ENCODE peak calls at places on chromosomes 16 and 17, in ten cellular contexts. J, R, U, A, M, L, Q, D, X and Y are unnamed samples. For H3K4me1, the result is how much of the 10 kb centered on the place peaks cover.

GRCh38 chr17:81383504-81384421 is 11.5 kb upstream of the BAHCC1 start:
- DNase-seq in J (no peak), R (no peak), U (no peak), A (no peak), M (no peak), L (no peak), Q (no peak), D (no peak), X (no peak), Y (no peak)

GRCh38 chr16:66977341-66978113 is 10.9 kb upstream of the CES4A start:
- DNase-seq in J (peak), R (peak), U (peak), A (peak), M (peak), L (peak), Q (peak), D (peak), X (peak), Y (peak)

GRCh38 chr17:14197582-14197981 is 39.1 kb downstream of the CDRT15 start:
- DNase-seq in J (no peak), R (no peak), U (no peak), A (no peak), M (peak), L (no peak), Q (no peak), D (no peak), X (peak), Y (no peak)

GRCh38 chr16:785563-786535 is 2.3 kb downstream of the RPUSD1 start:
- DNase-seq in J (peak), R (peak), U (peak), A (peak), M (peak), L (peak), Q (peak), D (peak), X (peak), Y (peak)

GRCh38 chr17:77948690-77949114 is 9.8 kb upstream of the TNRC6C start:
- DNase-seq in J (peak), R (peak), U (peak), A (peak), M (no peak), L (peak), Q (no peak), D (peak), X (no peak), Y (peak)

GRCh38 chr16:4580245-4580644 is 24.1 kb downstream of the C16orf96 start:
- DNase-seq in J (no peak), R (no peak), U (peak), A (peak), M (no peak), L (no peak), Q (no peak), D (no peak), X (no peak), Y (no peak)

GRCh38 chr16:51638338-51639135 is 487.5 kb upstream of the SALL1 start:
- DNase-seq in J (no peak), R (no peak), U (peak), A (no peak), M (no peak), L (no peak), Q (no peak), D (peak), X (no peak), Y (no peak)

GRCh38 chr17:12548558-12548957 is 117.1 kb upstream of the MYOCD start:
- DNase-seq in J (no peak), R (no peak), U (no peak), A (no peak), M (no peak), L (no peak), Q (no peak), D (no peak), X (no peak), Y (no peak)

GRCh38 chr16:21599994-21600773 is 807 bp downstream of the METTL9 start:
- DNase-seq in J (no peak), R (peak), U (peak), A (peak), M (no peak), L (no peak), Q (no peak), D (peak), X (no peak), Y (no peak)

GRCh38 chr17:36008998-36009665 is 7.8 kb upstream of the CCL15 start:
- DNase-seq in J (peak), R (peak), U (peak), A (peak), M (no peak), L (no peak), Q (no peak), D (peak), X (no peak), Y (peak)

GRCh38 chr17:5381542-5381941 is 37.9 kb downstream of the NUP88 start:
- DNase-seq in J (no peak), R (no peak), U (peak), A (peak), M (no peak), L (no peak), Q (no peak), D (no peak), X (no peak), Y (no peak)

DNA sequence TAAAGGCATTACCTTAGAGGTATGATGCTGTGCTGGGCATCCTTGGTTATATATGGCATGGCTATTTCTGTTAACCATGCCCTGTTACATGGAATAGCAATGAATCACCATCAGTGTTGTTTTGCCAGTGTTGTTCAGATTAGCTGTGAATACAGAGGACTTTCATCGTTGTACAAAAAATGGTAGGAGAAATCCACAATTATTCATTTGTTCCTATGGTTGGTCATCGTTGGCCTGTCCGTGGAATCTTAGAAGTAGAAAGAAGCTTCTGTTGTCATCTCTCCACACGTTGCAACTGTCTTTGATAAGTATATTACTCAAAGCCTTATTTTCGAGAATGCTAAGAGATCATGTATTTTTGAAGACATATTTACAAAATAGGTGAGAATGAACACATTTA is 114.3 kb upstream of the CACNG5 start:
- DNase-seq in J (no peak), R (no peak), U (no peak), A (no peak), M (no peak), L (no peak), Q (no peak), D (no peak), X (no peak), Y (no peak)
- H3K4me1 ChIP-seq in J (under half), R (under half), U (under half), A (under half), M (under half), L (under half), Q (under half), D (under half), X (under half), Y (under half)

GRCh38 chr17:29613371-29613837 is 9.3 kb downstream of the CORO6 start:
- DNase-seq in J (no peak), R (peak), U (peak), A (peak), M (peak), L (peak), Q (peak), D (peak), X (peak), Y (no peak)
- H3K4me1 ChIP-seq in J (under half), R (under half), U (under half), A (under half), M (half or more), L (under half), Q (under half), D (under half), X (under half), Y (under half)

GRCh38 chr16:3480901-3481695 is 14.2 kb downstream of the C16orf90 start:
- DNase-seq in J (no peak), R (peak), U (peak), A (no peak), M (no peak), L (peak), Q (no peak), D (no peak), X (peak), Y (no peak)

GRCh38 chr16:3484328-3485096 is 10.8 kb downstream of the C16orf90 start:
- DNase-seq in J (no peak), R (no peak), U (no peak), A (no peak), M (no peak), L (no peak), Q (no peak), D (no peak), X (peak), Y (no peak)

GRCh38 chr16:3481696-3482658 is 13.3 kb downstream of the C16orf90 start:
- DNase-seq in J (no peak), R (no peak), U (no peak), A (no peak), M (no peak), L (no peak), Q (no peak), D (no peak), X (peak), Y (no peak)

GRCh38 chr16:3485097-3485470 is 10.2 kb downstream of the C16orf90 start:
- DNase-seq in J (no peak), R (no peak), U (no peak), A (no peak), M (no peak), L (no peak), Q (no peak), D (no peak), X (peak), Y (no peak)

GRCh38 chr16:3482659-3483241 is 12.5 kb downstream of the C16orf90 start:
- DNase-seq in J (no peak), R (no peak), U (no peak), A (no peak), M (no peak), L (no peak), Q (no peak), D (no peak), X (peak), Y (no peak)
- H3K4me1 ChIP-seq in J (under half), R (under half), U (under half), A (under half), M (under half), L (under half), Q (under half), D (under half), X (under half), Y (under half)

DNA sequence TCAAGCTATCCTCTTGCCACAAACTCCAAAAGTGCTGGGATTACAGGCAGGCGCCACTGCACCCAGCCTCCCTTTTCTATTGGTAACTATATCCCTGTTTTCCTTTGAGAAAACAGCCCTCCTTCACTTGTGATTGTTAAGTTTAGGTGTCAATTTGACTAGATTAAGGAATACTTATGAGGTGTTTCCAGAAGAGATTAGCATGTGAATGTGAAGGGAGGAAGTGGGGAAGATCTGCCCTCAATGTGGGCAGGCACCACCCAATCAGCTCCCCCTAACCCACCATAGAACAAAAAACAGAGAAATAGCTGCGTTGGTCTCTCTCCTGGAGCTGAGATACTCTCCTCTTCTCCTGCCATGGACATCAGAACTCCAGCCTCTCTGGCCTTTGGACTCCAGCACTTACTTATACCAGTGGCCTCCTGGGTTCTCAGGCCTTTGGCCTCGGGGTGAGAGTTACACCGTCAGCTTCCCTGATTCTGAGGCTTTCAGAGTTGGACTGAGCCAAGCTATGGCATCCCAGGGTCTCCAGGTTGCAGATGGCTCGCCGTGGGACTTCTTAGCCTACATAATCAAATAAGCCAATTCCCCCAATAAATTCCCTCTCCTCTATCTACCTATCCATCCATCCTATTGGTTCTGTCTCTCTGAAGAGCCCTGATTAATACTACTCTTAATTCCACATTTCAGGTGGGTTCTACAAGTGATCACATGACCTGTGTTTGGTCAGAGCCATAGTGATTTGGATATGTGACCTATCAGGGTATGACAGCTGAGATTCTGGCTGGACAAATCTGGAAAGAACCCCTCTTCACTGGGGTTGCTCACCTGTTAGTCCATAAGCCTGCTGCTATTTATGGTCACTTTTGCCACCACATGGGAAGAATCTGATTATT is 12.0 kb upstream of the STAT3 start:
- DNase-seq in J (no peak), R (peak), U (no peak), A (no peak), M (no peak), L (no peak), Q (no peak), D (no peak), X (no peak), Y (peak)
- H3K4me1 ChIP-seq in J (under half), R (under half), U (under half), A (under half), M (under half), L (under half), Q (under half), D (under half), X (under half), Y (under half)